ENCODE peak calls at places on chromosomes 6 and 20, in five cellular contexts. C, J, Z, Q and U are unnamed samples.

GRCh38 chr6:39302669-39303424 is 11.4 kb downstream of the KCNK17 start:
- DNase-seq in C (peak; percentile 77), J (peak; percentile 66), Z (peak; percentile 89), Q (peak; percentile 89), U (peak; percentile 89)

GRCh38 chr20:33622705-33623390 is 39.3 kb upstream of the C20orf144 start:
- DNase-seq in C (no peak), J (no peak), Z (no peak), Q (no peak), U (no peak)

GRCh38 chr6:38631186-38631783 is 8.4 kb downstream of the BTBD9 start:
- DNase-seq in C (no peak), J (no peak), Z (no peak), Q (no peak), U (no peak)

GRCh38 chr6:105989178-105989577 is 97.0 kb upstream of the PRDM1 start:
- DNase-seq in C (no peak), J (no peak), Z (no peak), Q (no peak), U (no peak)

GRCh38 chr6:133961831-133962230 is 8.8 kb downstream of the TBPL1 start:
- DNase-seq in C (no peak), J (no peak), Z (no peak), Q (no peak), U (no peak)

GRCh38 chr6:4008324-4009047 is 70.5 kb downstream of the FAM217A start:
- DNase-seq in C (peak; percentile 59), J (peak; percentile 90), Z (no peak), Q (peak; percentile 45), U (no peak)

GRCh38 chr6:44086931-44087574 is 40.2 kb downstream of the MRPL14 start:
- DNase-seq in C (no peak), J (no peak), Z (peak; percentile 88), Q (no peak), U (peak; percentile 64)

GRCh38 chr20:32072168-32072721 is 20.2 kb downstream of the HCK start:
- DNase-seq in C (no peak), J (no peak), Z (no peak), Q (no peak), U (no peak)

GRCh38 chr20:50372770-50373088 is 137.5 kb upstream of the PTPN1 start:
- DNase-seq in C (peak; percentile 93), J (no peak), Z (no peak), Q (no peak), U (no peak)

GRCh38 chr20:14921546-14921945 is 584.1 kb upstream of the FLRT3 start:
- DNase-seq in C (no peak), J (no peak), Z (no peak), Q (no peak), U (no peak)